ENCODE peak calls at places on chromosome 16, in four cellular contexts. R, J, Y and D are unnamed samples.

GRCh38 chr16:56732832-56733231 is 2.9 kb downstream of the NUP93 start:
- DNase-seq in R (peak), J (no peak), Y (no peak), D (no peak)

GRCh38 chr16:28845173-28846079 is 722 bp downstream of the TUFM start:
- DNase-seq in R (no peak), J (peak), Y (peak), D (peak)

GRCh38 chr16:77289331-77289809 is 90.2 kb downstream of the SYCE1L start:
- DNase-seq in R (no peak), J (no peak), Y (no peak), D (peak)

GRCh38 chr16:64019339-64019738 is 1102.5 kb downstream of the CDH11 start:
- DNase-seq in R (no peak), J (no peak), Y (no peak), D (no peak)

GRCh38 chr16:79800016-79800608 is 199.6 kb upstream of the MAF start:
- DNase-seq in R (no peak), J (no peak), Y (no peak), D (no peak)

GRCh38 chr16:77069929-77070328 is 121.1 kb upstream of the MON1B start:
- DNase-seq in R (no peak), J (no peak), Y (no peak), D (no peak)

GRCh38 chr16:47956881-47957280 is 198.9 kb downstream of the ABCC12 start:
- DNase-seq in R (no peak), J (no peak), Y (no peak), D (no peak)

GRCh38 chr16:13957197-13958078 is 37.5 kb downstream of the ERCC4 start:
- DNase-seq in R (peak), J (peak), Y (no peak), D (peak)

GRCh38 chr16:4501071-4501478 is 24.9 kb downstream of the HMOX2 start:
- DNase-seq in R (no peak), J (no peak), Y (no peak), D (no peak)

DNA sequence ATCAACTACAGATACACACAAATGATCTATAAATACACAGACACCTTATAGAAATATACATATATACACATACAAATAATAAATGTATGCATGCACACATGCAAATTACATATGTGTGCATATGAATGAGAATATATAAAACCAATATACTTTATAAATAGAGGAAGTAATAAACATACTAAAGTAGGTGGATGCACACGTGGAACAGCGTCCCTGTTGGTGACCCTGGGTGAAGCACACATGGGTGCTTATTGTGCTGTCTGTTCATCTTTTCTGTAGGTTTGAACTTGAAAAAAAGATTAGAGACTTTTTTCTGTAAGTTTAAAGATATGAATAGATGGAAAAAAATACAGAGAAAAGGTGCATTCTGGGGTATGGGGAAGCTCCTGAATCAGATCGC is 111.3 kb downstream of the SDR42E1 start:
- DNase-seq in R (no peak), J (no peak), Y (no peak), D (no peak)
- TF ChIP-seq USF1 in R (no peak), J (no peak), Y (no peak), D (no peak)

DNA sequence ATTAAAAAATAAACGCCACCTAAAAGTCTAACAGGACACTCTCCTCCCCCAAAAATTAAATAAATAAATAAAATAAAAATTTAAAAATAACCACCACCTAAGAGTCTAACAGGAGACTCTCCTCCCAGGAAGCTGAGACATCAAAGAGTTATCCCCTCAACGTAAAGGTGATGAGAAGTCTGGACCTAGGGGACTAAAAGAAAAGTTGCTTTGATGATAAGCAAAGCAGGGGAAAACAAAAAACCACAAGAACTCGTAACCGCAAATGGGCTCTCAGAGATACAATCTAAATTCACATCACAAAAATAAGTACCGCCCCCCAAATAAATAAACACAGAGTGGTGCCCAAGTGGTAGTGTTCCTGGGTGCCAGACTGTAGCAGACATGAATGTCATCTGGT is 412.2 kb downstream of the ZFHX3 start:
- DNase-seq in R (no peak), J (no peak), Y (no peak), D (no peak)
- TF ChIP-seq USF1 in R (no peak), J (no peak), Y (no peak), D (no peak)

GRCh38 chr16:50266337-50267091 is at the start of gene ADCY7:
- DNase-seq in R (no peak), J (peak), Y (peak), D (peak)

GRCh38 chr16:50265260-50265659 is 1.1 kb upstream of the ADCY7 start:
- DNase-seq in R (no peak), J (peak), Y (no peak), D (peak)

GRCh38 chr16:50265716-50266336 is 525 bp upstream of the ADCY7 start:
- DNase-seq in R (no peak), J (no peak), Y (no peak), D (no peak)

GRCh38 chr16:50263060-50263909 is 3.1 kb upstream of the ADCY7 start:
- DNase-seq in R (no peak), J (peak), Y (no peak), D (no peak)

DNA sequence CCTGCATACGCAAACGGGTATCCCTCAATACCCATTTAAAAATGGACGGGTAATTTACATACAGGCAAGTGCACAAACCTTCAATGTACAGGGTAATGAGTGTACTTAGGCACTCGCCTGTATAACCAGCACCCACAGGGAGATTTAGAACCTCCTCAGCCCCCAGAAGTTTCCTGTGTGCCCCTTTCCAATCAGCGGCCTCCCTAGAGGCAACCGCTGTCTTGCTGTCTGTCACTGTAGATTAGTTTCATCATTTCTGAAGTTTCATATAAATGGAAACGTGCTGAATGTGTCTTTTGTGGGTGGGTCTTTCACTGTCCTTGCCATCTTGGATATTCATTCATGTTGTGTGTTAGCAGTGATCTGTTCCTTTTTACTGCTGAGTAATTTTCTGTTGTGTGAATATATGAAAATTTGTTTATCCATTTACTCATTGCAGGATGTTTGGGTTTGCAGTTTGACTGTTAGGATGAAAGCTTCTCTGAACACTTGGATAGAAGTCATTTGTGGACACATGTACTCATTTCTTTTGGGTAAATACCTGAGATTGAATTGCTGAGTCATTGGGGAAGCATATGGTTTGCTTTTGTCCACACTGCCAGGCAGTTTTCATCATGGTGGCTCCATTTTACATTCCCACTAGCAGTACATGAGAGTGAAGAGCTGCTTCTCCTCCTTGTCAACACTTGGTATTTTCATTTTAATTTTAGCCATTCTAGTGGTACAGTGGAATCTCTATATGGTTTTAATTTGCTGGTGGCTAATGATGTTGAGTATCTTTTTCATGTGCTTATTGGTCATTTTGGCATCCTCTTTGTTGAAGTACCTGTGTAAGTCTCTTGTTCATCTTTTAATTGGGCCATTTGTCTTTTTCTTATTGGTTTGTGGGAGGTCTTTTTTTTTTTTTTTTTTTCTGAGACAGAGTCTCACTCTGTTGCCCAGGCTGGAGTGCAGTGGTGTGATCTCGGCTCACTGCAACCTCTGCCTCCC is 2.1 kb upstream of the ADCY7 start:
- DNase-seq in R (peak), J (peak), Y (no peak), D (no peak)
- TF ChIP-seq USF1 in R (no peak), J (no peak), Y (no peak), D (no peak)

GRCh38 chr16:68235882-68236803 is at the start of gene ESRP2:
- DNase-seq in R (no peak), J (no peak), Y (peak), D (peak)
- TF ChIP-seq USF1 in R (peak), J (no peak), Y (peak), D (no peak)

GRCh38 chr16:2243031-2243528 is 6.8 kb downstream of the DNASE1L2 start:
- DNase-seq in R (no peak), J (no peak), Y (peak), D (peak)
- TF ChIP-seq USF1 in R (no peak), J (no peak), Y (no peak), D (no peak)

GRCh38 chr16:88632587-88632930 is 5.8 kb upstream of the IL17C start:
- DNase-seq in R (no peak), J (no peak), Y (no peak), D (no peak)

GRCh38 chr16:88635671-88636070 is 2.7 kb upstream of the IL17C start:
- DNase-seq in R (no peak), J (no peak), Y (no peak), D (no peak)

GRCh38 chr16:88634994-88635670 is 3.2 kb upstream of the IL17C start:
- DNase-seq in R (no peak), J (no peak), Y (no peak), D (no peak)

GRCh38 chr16:88633684-88634140 is 4.7 kb upstream of the IL17C start:
- DNase-seq in R (peak), J (peak), Y (peak), D (peak)

GRCh38 chr16:88634141-88634993 is 4.0 kb upstream of the IL17C start:
- DNase-seq in R (peak), J (peak), Y (peak), D (no peak)
- TF ChIP-seq USF1 in R (peak), J (no peak), Y (no peak), D (no peak)